ENCODE peak calls at places on chromosomes 7 and 10, in five cellular contexts. E is HCT116, U is body of pancreas, N is right lobe of liver, G is K562. Y is an unnamed sample. For H3K36me3, the result is how much of the 10 kb centered on the place peaks cover.

GRCh38 chr10:112793197-112793921 is 156.7 kb upstream of the TCF7L2 start:
- ATAC-seq in E (no peak), U (no peak), N (no peak), G (no peak), Y (no peak)

GRCh38 chr7:44581426-44581906 is 565 bp downstream of the TMED4 start:
- ATAC-seq in E (peak), U (no peak), N (peak), G (peak), Y (no peak)

GRCh38 chr10:43383204-43383971 is 12.0 kb downstream of the FXYD4 start:
- ATAC-seq in E (peak), U (no peak), N (peak), G (peak), Y (no peak)

GRCh38 chr10:77737608-77738007 is 100.0 kb upstream of the KCNMA1 start:
- ATAC-seq in E (peak), U (no peak), N (no peak), G (no peak), Y (peak)

GRCh38 chr10:8424555-8425201 is 370.2 kb downstream of the GATA3 start:
- ATAC-seq in E (no peak), U (no peak), N (no peak), G (no peak), Y (no peak)

GRCh38 chr7:46972205-46972604 is 609.7 kb downstream of the TNS3 start:
- ATAC-seq in E (peak), U (no peak), N (no peak), G (no peak), Y (no peak)

GRCh38 chr7:39073432-39073831 is 95.7 kb downstream of the POU6F2 start:
- ATAC-seq in E (no peak), U (no peak), N (no peak), G (no peak), Y (no peak)

GRCh38 chr10:21888959-21889358 is 114.6 kb downstream of the DNAJC1 start:
- ATAC-seq in E (no peak), U (no peak), N (no peak), G (no peak), Y (no peak)

GRCh38 chr7:73452999-73453635 is 19.5 kb downstream of the FZD9 start:
- ATAC-seq in E (no peak), U (no peak), N (peak), G (peak), Y (no peak)

GRCh38 chr10:81655986-81656385 is 219.0 kb upstream of the NRG3 start:
- ATAC-seq in E (no peak), U (no peak), N (no peak), G (no peak), Y (no peak)

GRCh38 chr10:132851451-132851850 is 65.5 kb upstream of the NKX6-2 start:
- ATAC-seq in E (no peak), U (no peak), N (no peak), G (no peak), Y (no peak)

GRCh38 chr10:103729851-103730250 is 125.5 kb downstream of the SH3PXD2A start:
- ATAC-seq in E (no peak), U (no peak), N (no peak), G (no peak), Y (no peak)
- TF ChIP-seq POLR2A in E (no peak), U (no peak), N (no peak), G (no peak), Y (no peak)

DNA sequence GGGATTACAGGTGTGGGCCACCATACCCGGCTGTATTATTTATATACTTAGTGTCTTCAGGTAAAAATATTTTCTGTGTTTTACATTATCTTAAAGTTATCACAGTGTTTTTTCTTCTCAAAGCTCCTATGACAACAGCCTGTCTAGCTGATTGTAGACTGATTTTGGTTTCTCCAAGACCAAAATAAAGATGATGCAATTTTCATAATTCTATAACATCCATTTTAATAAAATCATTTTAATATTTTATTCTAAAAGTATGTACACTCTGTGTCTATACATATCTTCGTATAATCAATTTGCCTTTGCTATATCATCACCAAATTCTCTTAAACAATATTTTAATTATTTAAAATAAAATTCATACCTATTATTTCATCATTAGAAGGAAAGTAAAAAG is 108.6 kb downstream of the TRIM24 start:
- ATAC-seq in E (no peak), U (no peak), N (no peak), G (no peak), Y (no peak)
- H3K36me3 ChIP-seq in E (under half), U (under half), N (under half), G (half or more), Y (under half)

GRCh38 chr10:99927719-99928280 is 81.9 kb downstream of the DNMBP start:
- ATAC-seq in E (no peak), U (no peak), N (peak), G (no peak), Y (peak)

GRCh38 chr10:99924451-99924850 is 85.3 kb downstream of the DNMBP start:
- ATAC-seq in E (no peak), U (no peak), N (no peak), G (no peak), Y (no peak)

GRCh38 chr10:99926925-99927718 is 82.6 kb downstream of the DNMBP start:
- ATAC-seq in E (peak), U (no peak), N (peak), G (no peak), Y (no peak)

GRCh38 chr10:99921948-99922347 is 87.8 kb downstream of the DNMBP start:
- ATAC-seq in E (peak), U (no peak), N (peak), G (no peak), Y (no peak)

GRCh38 chr10:99924856-99925255 is 84.9 kb downstream of the DNMBP start:
- ATAC-seq in E (no peak), U (no peak), N (no peak), G (no peak), Y (no peak)
- TF ChIP-seq POLR2A in E (no peak), U (no peak), N (no peak), G (no peak), Y (no peak)

GRCh38 chr7:2544541-2545188 is 10.7 kb downstream of the BRAT1 start:
- ATAC-seq in E (no peak), U (no peak), N (no peak), G (no peak), Y (no peak)
- H3K36me3 ChIP-seq in E (under half), U (under half), N (under half), G (half or more), Y (half or more)

GRCh38 chr10:31001740-31002139 is 29.9 kb downstream of the ZNF438 start:
- ATAC-seq in E (no peak), U (no peak), N (no peak), G (no peak), Y (no peak)

GRCh38 chr10:31000071-31000787 is 31.4 kb downstream of the ZNF438 start:
- ATAC-seq in E (no peak), U (no peak), N (peak), G (no peak), Y (no peak)

GRCh38 chr10:30997536-30998252 is 34.0 kb downstream of the ZNF438 start:
- ATAC-seq in E (no peak), U (no peak), N (no peak), G (no peak), Y (no peak)

GRCh38 chr10:31000867-31001266 is 30.8 kb downstream of the ZNF438 start:
- ATAC-seq in E (no peak), U (no peak), N (peak), G (no peak), Y (no peak)

DNA sequence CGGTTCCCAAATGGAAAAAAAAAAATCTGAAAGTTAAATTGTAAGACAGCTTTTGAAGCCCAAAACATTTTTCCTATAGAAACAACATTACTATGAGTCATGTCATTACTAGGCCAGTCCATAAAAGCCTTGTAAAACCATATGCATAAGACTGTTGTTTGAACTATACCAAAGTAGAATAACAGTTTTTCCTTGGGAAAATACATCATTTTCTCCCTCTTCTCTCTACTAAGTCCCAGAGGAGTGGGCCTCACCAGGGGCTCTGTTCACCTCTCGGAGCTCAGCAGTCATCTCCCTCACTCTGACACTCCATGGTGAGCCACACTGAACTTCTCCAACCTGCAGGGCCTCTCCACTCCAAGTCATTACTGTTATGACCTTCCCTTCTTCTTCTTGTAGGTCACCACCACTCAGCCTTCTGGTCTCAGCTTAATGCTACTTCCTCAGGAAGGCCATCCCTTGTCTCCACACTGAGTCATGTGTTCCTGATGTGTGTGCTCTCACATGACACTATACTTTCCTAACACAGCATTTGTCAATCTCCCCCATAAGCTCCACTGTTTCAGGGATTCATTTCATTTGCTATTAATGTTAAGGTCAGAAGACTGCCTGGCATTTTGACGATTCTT is 32.5 kb downstream of the ZNF438 start:
- ATAC-seq in E (no peak), U (peak), N (peak), G (no peak), Y (peak)
- TF ChIP-seq POLR2A in E (no peak), U (no peak), N (peak), G (no peak), Y (no peak)

DNA sequence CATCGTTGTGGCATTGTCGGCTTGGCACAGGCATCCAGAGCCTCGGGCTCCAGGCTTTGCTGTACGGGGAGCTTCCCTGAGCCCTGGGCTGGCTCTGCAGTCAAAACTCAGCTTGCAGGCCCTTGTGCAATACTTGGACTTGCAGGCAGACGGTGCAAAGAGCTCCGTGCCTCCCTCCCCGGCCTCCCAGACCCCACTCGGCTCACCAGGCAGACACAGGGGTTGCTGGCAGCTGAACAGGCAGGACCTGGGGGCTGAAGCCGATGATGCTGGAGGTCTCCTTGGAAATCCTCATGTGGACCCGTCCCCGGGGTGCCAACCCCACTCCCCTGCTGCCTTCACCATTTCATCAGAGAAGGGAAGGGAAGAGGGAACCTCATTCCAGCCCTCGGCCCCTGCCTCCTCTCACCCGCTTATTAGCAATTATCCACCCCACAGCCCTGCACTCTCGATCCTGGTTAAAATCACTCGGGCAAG is 59.6 kb upstream of the GNA12 start:
- ATAC-seq in E (no peak), U (peak), N (no peak), G (peak), Y (no peak)
- H3K36me3 ChIP-seq in E (under half), U (under half), N (under half), G (under half), Y (under half)

GRCh38 chr7:123748734-123749536 is at the start of gene WASL:
- ATAC-seq in E (peak), U (peak), N (peak), G (peak), Y (peak)
- TF ChIP-seq POLR2A in E (peak), U (peak), N (peak), G (peak), Y (peak)